ENCODE peak calls at places on chromosomes 11 and 22, in eight cellular contexts. V is activated CD8-positive, alpha-beta memory T cell treated with anti-CD3 and anti-CD28 coated beads, Interleukin-2, amount 50 U/mL, for 48 hours; F is heart left ventricle; E is occipital lobe; T is esophagus muscularis mucosa; B is posterior cingulate gyrus; N is activated CD4-positive, alpha-beta T cell treated with anti-CD3 and anti-CD28 coated beads, Interleukin-2, amount 10 ng/mL, durations not matched to agents 24 days and 14 days; U is effector memory CD8-positive, alpha-beta T cell. K is an unnamed sample.

GRCh38 chr22:42933783-42934144 is 76.7 kb upstream of the ARFGAP3 start:
- DNase-seq in V (no peak), F (no peak), E (no peak), T (no peak), B (no peak), N (no peak), U (no peak), K (peak)

GRCh38 chr11:115304774-115305472 is 199.3 kb downstream of the CADM1 start:
- DNase-seq in V (no peak), F (no peak), E (no peak), T (no peak), B (no peak), N (no peak), U (no peak), K (no peak)

GRCh38 chr11:47331454-47332302 is 20.8 kb downstream of the MYBPC3 start:
- DNase-seq in V (no peak), F (no peak), E (no peak), T (no peak), B (no peak), N (no peak), U (no peak), K (no peak)

GRCh38 chr22:29309332-29310064 is 3.0 kb downstream of the GAS2L1 start:
- DNase-seq in V (peak), F (peak), E (no peak), T (no peak), B (no peak), N (no peak), U (no peak), K (no peak)

GRCh38 chr11:104682241-104682640 is 216.0 kb downstream of the CASP12 start:
- DNase-seq in V (no peak), F (no peak), E (no peak), T (no peak), B (no peak), N (no peak), U (no peak), K (no peak)

GRCh38 chr22:18966748-18967147 is 30.7 kb upstream of the PRODH start:
- DNase-seq in V (no peak), F (no peak), E (peak), T (no peak), B (no peak), N (no peak), U (no peak), K (no peak)

GRCh38 chr22:38959574-38959973 is 2.2 kb downstream of the APOBEC3A start:
- DNase-seq in V (no peak), F (no peak), E (no peak), T (no peak), B (no peak), N (peak), U (no peak), K (no peak)

GRCh38 chr11:37504066-37504611 is 906.1 kb upstream of the RAG2 start:
- DNase-seq in V (no peak), F (no peak), E (no peak), T (no peak), B (no peak), N (no peak), U (no peak), K (no peak)

GRCh38 chr22:31728857-31729256 is 21.1 kb downstream of the PRR14L start:
- DNase-seq in V (no peak), F (no peak), E (no peak), T (no peak), B (no peak), N (no peak), U (no peak), K (no peak)

GRCh38 chr11:77278595-77279506 is 22.6 kb downstream of the GDPD4 start:
- DNase-seq in V (no peak), F (no peak), E (no peak), T (no peak), B (no peak), N (no peak), U (no peak), K (no peak)

GRCh38 chr11:91093141-91093540 is 870.3 kb upstream of the CHORDC1 start:
- DNase-seq in V (no peak), F (no peak), E (no peak), T (no peak), B (no peak), N (no peak), U (no peak), K (no peak)

GRCh38 chr11:117730256-117730800 is 66.7 kb downstream of the DSCAML1 start:
- DNase-seq in V (no peak), F (no peak), E (no peak), T (no peak), B (no peak), N (no peak), U (no peak), K (no peak)

GRCh38 chr11:28245131-28245530 is 136.9 kb downstream of the METTL15 start:
- DNase-seq in V (no peak), F (no peak), E (no peak), T (no peak), B (no peak), N (no peak), U (no peak), K (no peak)

GRCh38 chr11:72072348-72072747 is 8.0 kb downstream of the NUMA1 start:
- DNase-seq in V (no peak), F (no peak), E (no peak), T (no peak), B (no peak), N (no peak), U (no peak), K (no peak)

GRCh38 chr11:68890490-68891231 is 13.0 kb downstream of the MRPL21 start:
- DNase-seq in V (no peak), F (peak), E (peak), T (peak), B (peak), N (no peak), U (no peak), K (no peak)